ENCODE peak calls at places on chromosomes 3 and 15, in nine cellular contexts. H is heart left ventricle, D is uterus, B is prostate gland, S is testis, T is stomach, X is suprapubic skin, Y is sigmoid colon, F is adrenal gland. O is an unnamed sample. For H3K4me1, the result is how much of the 10 kb centered on the place peaks cover.

GRCh38 chr3:64454179-64454578 is 228.9 kb upstream of the PRICKLE2 start:
- DNase-seq in H (no peak), D (no peak), B (no peak), S (no peak), T (no peak), X (no peak), Y (no peak), F (no peak), O (no peak)

GRCh38 chr15:72398648-72399047 is 543 bp downstream of the TMEM202 start:
- DNase-seq in H (no peak), D (no peak), B (no peak), S (no peak), T (no peak), X (no peak), Y (no peak), F (no peak), O (no peak)

GRCh38 chr3:13376091-13376490 is 44.0 kb downstream of the NUP210 start:
- DNase-seq in H (no peak), D (no peak), B (no peak), S (no peak), T (no peak), X (no peak), Y (no peak), F (no peak), O (no peak)

GRCh38 chr15:46296002-46296401 is 661.2 kb downstream of the SQOR start:
- DNase-seq in H (no peak), D (no peak), B (no peak), S (no peak), T (no peak), X (no peak), Y (no peak), F (no peak), O (no peak)

GRCh38 chr3:32508731-32509130 is 6.1 kb upstream of the CMTM6 start:
- DNase-seq in H (no peak), D (no peak), B (no peak), S (no peak), T (no peak), X (no peak), Y (no peak), F (no peak), O (no peak)

GRCh38 chr3:76107935-76108570 is 322.7 kb upstream of the ZNF717 start:
- DNase-seq in H (no peak), D (no peak), B (peak), S (peak), T (no peak), X (no peak), Y (no peak), F (no peak), O (no peak)

GRCh38 chr15:68833734-68834334 is 13.1 kb upstream of the ANP32A start:
- DNase-seq in H (no peak), D (no peak), B (no peak), S (no peak), T (no peak), X (no peak), Y (no peak), F (no peak), O (no peak)

GRCh38 chr3:161354554-161354953 is 16.8 kb downstream of the SPTSSB start:
- DNase-seq in H (no peak), D (no peak), B (no peak), S (no peak), T (no peak), X (no peak), Y (no peak), F (no peak), O (no peak)

GRCh38 chr3:62928256-62928655 is 53.0 kb upstream of the CADPS start:
- DNase-seq in H (no peak), D (no peak), B (no peak), S (no peak), T (no peak), X (no peak), Y (no peak), F (no peak), O (no peak)

GRCh38 chr15:47685141-47685870 is 32.0 kb upstream of the SEMA6D start:
- DNase-seq in H (no peak), D (no peak), B (no peak), S (no peak), T (no peak), X (no peak), Y (no peak), F (no peak), O (no peak)

GRCh38 chr15:77002954-77003912 is 8.3 kb downstream of the PSTPIP1 start:
- DNase-seq in H (no peak), D (no peak), B (no peak), S (peak), T (peak), X (no peak), Y (peak), F (peak), O (peak)

GRCh38 chr15:64944961-64945360 is 33.3 kb downstream of the ANKDD1A start:
- DNase-seq in H (no peak), D (no peak), B (no peak), S (no peak), T (no peak), X (no peak), Y (no peak), F (no peak), O (no peak)

GRCh38 chr15:100994597-100995446 is 75.7 kb downstream of the LRRK1 start:
- DNase-seq in H (no peak), D (no peak), B (no peak), S (no peak), T (no peak), X (no peak), Y (peak), F (no peak), O (no peak)

GRCh38 chr3:119181765-119182164 is 8.4 kb downstream of the UPK1B start:
- DNase-seq in H (no peak), D (no peak), B (no peak), S (no peak), T (peak), X (no peak), Y (no peak), F (no peak), O (no peak)

GRCh38 chr3:123723527-123724168 is 138.8 kb upstream of the HACD2 start:
- DNase-seq in H (no peak), D (peak), B (peak), S (peak), T (peak), X (no peak), Y (peak), F (peak), O (no peak)

GRCh38 chr3:11131371-11131770 is 22.9 kb upstream of the HRH1 start:
- DNase-seq in H (no peak), D (no peak), B (no peak), S (no peak), T (no peak), X (no peak), Y (no peak), F (no peak), O (peak)

GRCh38 chr15:69160976-69161877 is 792 bp downstream of the GLCE start:
- DNase-seq in H (peak), D (peak), B (peak), S (peak), T (peak), X (peak), Y (peak), F (peak), O (no peak)

GRCh38 chr3:99839613-99840012 is 22.0 kb downstream of the CMSS1 start:
- DNase-seq in H (no peak), D (no peak), B (no peak), S (no peak), T (no peak), X (no peak), Y (no peak), F (no peak), O (no peak)

GRCh38 chr3:115469649-115470048 is 153.7 kb upstream of the GAP43 start:
- DNase-seq in H (no peak), D (no peak), B (no peak), S (no peak), T (no peak), X (no peak), Y (no peak), F (no peak), O (no peak)

GRCh38 chr3:150096700-150097587 is 126.2 kb upstream of the PFN2 start:
- DNase-seq in H (no peak), D (no peak), B (no peak), S (no peak), T (no peak), X (no peak), Y (no peak), F (no peak), O (no peak)

GRCh38 chr3:78818161-78818985 is 949.4 kb downstream of the ROBO1 start:
- DNase-seq in H (peak), D (no peak), B (no peak), S (peak), T (no peak), X (peak), Y (no peak), F (no peak), O (no peak)

GRCh38 chr15:57138260-57138895 is 219.9 kb downstream of the TCF12 start:
- DNase-seq in H (no peak), D (no peak), B (no peak), S (peak), T (peak), X (no peak), Y (no peak), F (peak), O (no peak)

GRCh38 chr3:31980530-31981205 is 394 bp downstream of the OSBPL10 start:
- DNase-seq in H (peak), D (peak), B (peak), S (peak), T (peak), X (no peak), Y (peak), F (peak), O (peak)

GRCh38 chr3:63845215-63845614 is 18.4 kb downstream of the THOC7 start:
- DNase-seq in H (no peak), D (no peak), B (no peak), S (no peak), T (no peak), X (no peak), Y (no peak), F (no peak), O (no peak)

GRCh38 chr3:72082121-72082715 is 297.3 kb upstream of the PROK2 start:
- DNase-seq in H (no peak), D (peak), B (no peak), S (no peak), T (peak), X (no peak), Y (no peak), F (peak), O (peak)
- H3K4me1 ChIP-seq in H (under half), D (under half), B (under half), S (under half), T (under half), X (under half), Y (under half), F (under half), O (under half)

GRCh38 chr3:187739561-187740445 is 5.5 kb downstream of the BCL6 start:
- DNase-seq in H (peak), D (peak), B (peak), S (peak), T (peak), X (peak), Y (peak), F (peak), O (peak)

GRCh38 chr3:187737401-187738088 is 7.7 kb downstream of the BCL6 start:
- DNase-seq in H (peak), D (peak), B (peak), S (peak), T (peak), X (peak), Y (peak), F (peak), O (peak)

GRCh38 chr3:187739125-187739560 is 6.1 kb downstream of the BCL6 start:
- DNase-seq in H (peak), D (no peak), B (no peak), S (peak), T (peak), X (peak), Y (no peak), F (peak), O (peak)

GRCh38 chr3:187738089-187738399 is 7.2 kb downstream of the BCL6 start:
- DNase-seq in H (no peak), D (no peak), B (no peak), S (no peak), T (no peak), X (no peak), Y (no peak), F (no peak), O (no peak)

DNA sequence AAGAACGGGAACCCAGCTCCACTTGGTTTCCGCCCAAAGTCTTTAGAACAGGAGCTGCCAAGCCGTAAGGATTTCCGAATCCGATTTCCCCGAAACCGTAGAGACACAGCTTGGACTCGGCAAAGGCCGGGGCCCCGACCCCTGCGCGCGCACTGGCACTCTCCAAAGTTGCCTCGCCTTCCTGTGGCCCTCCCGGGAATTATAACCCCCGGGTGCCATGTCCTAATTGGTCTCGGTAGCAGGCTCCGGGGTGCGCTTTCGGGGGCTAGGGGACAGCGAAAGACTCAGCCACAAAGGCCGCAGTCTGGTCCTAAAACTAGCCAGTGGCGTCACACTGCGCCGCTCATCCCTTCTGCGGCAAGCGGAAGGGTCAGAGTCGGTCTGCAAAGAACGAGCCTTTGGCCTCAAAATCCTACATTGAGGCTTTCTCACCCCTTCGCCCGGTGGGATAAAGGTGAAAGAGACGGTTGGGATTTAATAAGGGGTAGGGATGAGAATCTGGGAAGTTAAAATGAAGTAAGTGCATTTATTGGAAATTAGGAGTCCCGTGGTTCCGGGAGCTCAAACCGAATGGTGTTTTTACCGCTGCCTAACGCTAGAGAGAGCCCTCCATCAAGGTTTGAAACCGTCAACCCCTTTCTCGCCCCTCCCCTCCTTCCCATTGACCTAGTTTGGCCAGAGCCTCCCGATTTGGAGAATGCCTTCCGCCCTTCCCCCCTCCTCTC is 6.7 kb downstream of the BCL6 start:
- DNase-seq in H (peak), D (peak), B (peak), S (peak), T (peak), X (peak), Y (peak), F (peak), O (peak)
- TF ChIP-seq POLR2A in H (no peak), D (peak), B (no peak), S (no peak), T (no peak), X (peak), Y (peak), F (peak), O (no peak)

GRCh38 chr15:67828969-67829646 is 3.8 kb downstream of the SKOR1 start:
- DNase-seq in H (no peak), D (no peak), B (no peak), S (no peak), T (no peak), X (no peak), Y (peak), F (no peak), O (no peak)
- H3K4me1 ChIP-seq in H (under half), D (under half), B (under half), S (under half), T (half or more), X (half or more), Y (half or more), F (half or more), O (under half)

GRCh38 chr15:43776718-43777292 is at the start of gene ELL3:
- DNase-seq in H (peak), D (peak), B (peak), S (peak), T (peak), X (peak), Y (peak), F (peak), O (peak)
- TF ChIP-seq POLR2A in H (no peak), D (no peak), B (peak), S (no peak), T (no peak), X (no peak), Y (peak), F (no peak), O (peak)

GRCh38 chr15:70493376-70493775 is 270.0 kb downstream of the UACA start:
- DNase-seq in H (peak), D (no peak), B (no peak), S (no peak), T (no peak), X (no peak), Y (no peak), F (no peak), O (no peak)

GRCh38 chr15:70494529-70494860 is 268.9 kb downstream of the UACA start:
- DNase-seq in H (peak), D (no peak), B (no peak), S (no peak), T (no peak), X (no peak), Y (no peak), F (no peak), O (no peak)

GRCh38 chr15:70494861-70495571 is 268.3 kb downstream of the UACA start:
- DNase-seq in H (peak), D (no peak), B (no peak), S (no peak), T (no peak), X (no peak), Y (no peak), F (no peak), O (no peak)

GRCh38 chr15:70492240-70493177 is 270.8 kb downstream of the UACA start:
- DNase-seq in H (peak), D (no peak), B (no peak), S (no peak), T (peak), X (no peak), Y (no peak), F (peak), O (no peak)

GRCh38 chr15:70493787-70494514 is 269.4 kb downstream of the UACA start:
- DNase-seq in H (peak), D (no peak), B (no peak), S (no peak), T (no peak), X (no peak), Y (no peak), F (no peak), O (no peak)
- H3K4me1 ChIP-seq in H (under half), D (under half), B (under half), S (under half), T (half or more), X (under half), Y (under half), F (under half), O (under half)

GRCh38 chr15:89870688-89871288 is 23.0 kb downstream of the AP3S2 start:
- DNase-seq in H (no peak), D (no peak), B (no peak), S (no peak), T (no peak), X (no peak), Y (no peak), F (no peak), O (no peak)

GRCh38 chr15:89860446-89860845 is 33.3 kb downstream of the AP3S2 start:
- DNase-seq in H (no peak), D (no peak), B (no peak), S (no peak), T (no peak), X (no peak), Y (no peak), F (no peak), O (no peak)

GRCh38 chr15:89863918-89864317 is 29.9 kb downstream of the AP3S2 start:
- DNase-seq in H (no peak), D (no peak), B (no peak), S (no peak), T (no peak), X (no peak), Y (no peak), F (no peak), O (no peak)

GRCh38 chr15:89860851-89861360 is 32.9 kb downstream of the AP3S2 start:
- DNase-seq in H (no peak), D (no peak), B (peak), S (no peak), T (no peak), X (no peak), Y (no peak), F (no peak), O (no peak)

DNA sequence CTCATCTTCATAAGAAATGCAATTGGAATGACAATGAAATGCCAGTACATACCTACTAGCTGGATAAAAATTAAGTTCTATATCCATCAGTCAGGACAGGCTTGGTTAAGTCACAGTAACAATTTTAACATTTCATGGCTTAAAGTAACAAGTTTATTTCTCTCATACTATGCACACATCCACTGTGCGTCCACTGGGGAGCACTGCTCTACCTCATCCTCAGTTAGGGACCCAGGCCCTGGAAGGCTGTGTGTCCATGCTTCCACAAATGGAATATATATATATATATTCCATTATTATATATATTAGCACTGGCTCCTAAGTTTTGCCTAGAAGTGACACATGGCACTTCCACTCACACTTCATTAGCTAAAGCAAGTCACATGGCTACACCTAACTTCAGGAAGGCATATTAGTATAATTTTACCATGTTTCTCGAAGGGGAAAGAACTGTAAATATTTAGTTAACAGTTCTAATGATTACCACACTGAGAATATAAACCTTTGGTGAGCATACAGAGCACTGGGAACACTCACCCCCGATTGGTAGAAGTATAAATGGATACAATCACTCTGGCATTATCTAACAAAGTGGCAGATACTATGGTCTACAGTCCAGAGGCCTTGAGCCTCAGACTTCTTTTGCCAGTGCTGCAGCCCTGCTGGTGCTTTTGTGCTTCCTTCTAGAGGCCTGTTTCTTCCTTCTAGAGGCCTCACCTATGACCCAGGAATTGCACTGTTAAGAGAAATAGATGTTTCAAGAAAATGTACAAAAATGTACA is 28.6 kb downstream of the AP3S2 start:
- DNase-seq in H (no peak), D (no peak), B (no peak), S (no peak), T (no peak), X (no peak), Y (no peak), F (no peak), O (no peak)
- TF ChIP-seq POLR2A in H (no peak), D (no peak), B (no peak), S (no peak), T (no peak), X (no peak), Y (no peak), F (no peak), O (no peak)

GRCh38 chr15:40912478-40912877 is 16.7 kb upstream of the DLL4 start:
- DNase-seq in H (no peak), D (no peak), B (no peak), S (no peak), T (no peak), X (no peak), Y (no peak), F (no peak), O (no peak)

GRCh38 chr15:40909662-40910625 is 15.7 kb downstream of the VPS18 start:
- DNase-seq in H (no peak), D (no peak), B (no peak), S (no peak), T (no peak), X (no peak), Y (no peak), F (peak), O (no peak)

GRCh38 chr15:40914013-40914412 is 15.1 kb upstream of the DLL4 start:
- DNase-seq in H (no peak), D (no peak), B (no peak), S (no peak), T (no peak), X (no peak), Y (no peak), F (no peak), O (no peak)

GRCh38 chr15:40911139-40911538 is 16.9 kb downstream of the VPS18 start:
- DNase-seq in H (no peak), D (no peak), B (no peak), S (no peak), T (no peak), X (no peak), Y (no peak), F (no peak), O (no peak)

DNA sequence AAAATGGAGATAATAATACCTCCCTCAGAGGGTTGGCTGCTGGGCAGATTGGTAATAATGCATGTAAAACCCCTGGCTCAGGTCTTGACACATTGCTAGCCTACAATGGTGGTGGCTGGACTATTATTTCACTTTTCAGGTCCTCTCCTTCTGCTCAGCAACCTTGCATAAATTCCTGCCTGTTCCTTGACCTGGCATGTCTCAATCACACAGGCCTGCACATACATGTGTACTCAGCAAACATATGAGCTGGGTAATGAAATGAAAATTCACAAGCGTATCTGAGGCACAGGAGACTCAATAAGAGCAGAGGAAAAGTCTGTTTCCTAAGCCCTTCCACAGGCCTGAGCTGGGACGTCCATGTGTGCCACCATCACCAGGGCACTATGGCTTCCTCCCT is 17.4 kb downstream of the VPS18 start:
- DNase-seq in H (no peak), D (no peak), B (no peak), S (no peak), T (no peak), X (no peak), Y (no peak), F (no peak), O (no peak)
- H3K4me1 ChIP-seq in H (under half), D (under half), B (under half), S (under half), T (under half), X (under half), Y (under half), F (under half), O (under half)